ENCODE peak calls at places on chromosome 6, in eight cellular contexts. M, I, T, X, J, U, S and G are unnamed samples. For H3K4me1, the result is how much of the 10 kb centered on the place peaks cover.

GRCh38 chr6:167856999-167857660 is 30.4 kb downstream of the AFDN start:
- DNase-seq in U (peak), X (peak), S (no peak), T (peak), M (peak), J (peak), I (no peak), G (no peak)

GRCh38 chr6:91020741-91021140 is 433.9 kb upstream of the MAP3K7 start:
- DNase-seq in S (no peak), I (no peak), X (no peak), U (no peak), J (no peak), M (no peak), T (no peak), G (no peak)

GRCh38 chr6:2221724-2222274 is 23.6 kb downstream of the GMDS start:
- DNase-seq in U (no peak), X (no peak), T (no peak), I (no peak), M (no peak), J (no peak), S (no peak), G (no peak)

GRCh38 chr6:55495277-55495676 is 83.7 kb downstream of the HMGCLL1 start:
- DNase-seq in T (no peak), M (no peak), S (no peak), X (no peak), I (no peak), J (no peak), U (no peak), G (no peak)

GRCh38 chr6:1286972-1287600 is 24.8 kb upstream of the FOXQ1 start:
- DNase-seq in S (no peak), X (no peak), T (peak), U (no peak), I (peak), J (peak), M (no peak), G (no peak)

GRCh38 chr6:14066782-14067406 is 50.7 kb upstream of the CD83 start:
- DNase-seq in U (peak), I (no peak), T (peak), J (peak), M (no peak), S (peak), X (peak), G (peak)

GRCh38 chr6:164276211-164276610 is 861.7 kb downstream of the QKI start:
- DNase-seq in I (no peak), M (no peak), X (no peak), J (no peak), S (no peak), U (no peak), T (no peak), G (no peak)

GRCh38 chr6:117266948-117267347 is 1.6 kb downstream of the VGLL2 start:
- DNase-seq in M (no peak), S (no peak), X (no peak), T (no peak), I (no peak), U (no peak), J (no peak), G (no peak)

GRCh38 chr6:7389162-7389450 is 436 bp downstream of the CAGE1 start:
- DNase-seq in T (peak), X (no peak), M (no peak), J (peak), U (no peak), I (no peak), S (peak), G (no peak)

GRCh38 chr6:159720708-159721107 is 6.6 kb upstream of the WTAP start:
- DNase-seq in S (no peak), T (peak), I (no peak), X (no peak), J (no peak), U (peak), M (no peak), G (no peak)

GRCh38 chr6:13866291-13866690 is 51.9 kb upstream of the MCUR1 start:
- DNase-seq in U (no peak), J (no peak), X (no peak), T (no peak), S (no peak), I (no peak), M (no peak), G (no peak)

DNA sequence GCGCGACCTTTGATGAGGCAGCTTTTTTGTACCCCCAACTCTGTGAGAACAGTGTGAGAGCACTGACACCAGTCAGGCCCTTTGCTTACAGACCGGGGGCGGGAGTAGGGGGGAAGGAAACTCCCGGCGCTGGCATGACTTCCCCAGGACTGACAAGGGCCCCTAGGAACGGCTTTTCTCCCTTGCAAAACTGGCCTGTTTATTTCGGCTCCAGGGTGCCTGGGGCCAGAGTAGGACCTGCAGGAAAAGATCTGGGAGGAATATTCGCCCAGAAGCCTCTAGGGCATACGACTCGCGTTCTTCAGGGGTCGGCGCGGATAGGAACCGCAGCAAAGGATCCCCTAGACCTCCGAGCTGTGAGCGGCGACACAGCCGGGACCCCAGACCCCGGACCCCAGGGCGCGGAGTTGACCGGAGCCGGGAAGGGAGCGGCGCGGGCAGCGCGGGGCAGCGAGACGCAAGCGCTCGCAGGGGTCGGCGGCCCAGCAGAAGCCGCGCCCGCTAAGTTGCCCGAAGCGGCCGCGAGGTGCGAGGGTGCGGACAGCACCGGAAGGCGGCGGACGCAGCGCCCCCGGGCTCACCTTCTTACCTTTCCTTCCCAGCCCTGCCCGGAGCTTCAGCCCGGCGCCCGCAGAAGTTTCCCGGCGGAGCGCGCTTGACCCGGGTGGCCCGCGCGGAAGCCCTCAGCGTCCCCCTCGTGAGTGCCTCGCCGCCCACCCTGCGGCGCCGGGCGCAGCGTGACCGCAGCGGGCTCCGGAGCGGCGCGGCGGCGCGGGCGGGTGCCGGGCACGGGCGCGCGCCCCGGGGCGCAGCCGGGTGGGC is at the start of gene POPDC3:
- DNase-seq in I (no peak), T (peak), M (no peak), J (peak), X (peak), S (no peak), U (no peak), G (peak)
- TF ChIP-seq CTCF in I (no peak), T (no peak), M (no peak), J (no peak), X (no peak), S (no peak), U (no peak), G (no peak)

DNA sequence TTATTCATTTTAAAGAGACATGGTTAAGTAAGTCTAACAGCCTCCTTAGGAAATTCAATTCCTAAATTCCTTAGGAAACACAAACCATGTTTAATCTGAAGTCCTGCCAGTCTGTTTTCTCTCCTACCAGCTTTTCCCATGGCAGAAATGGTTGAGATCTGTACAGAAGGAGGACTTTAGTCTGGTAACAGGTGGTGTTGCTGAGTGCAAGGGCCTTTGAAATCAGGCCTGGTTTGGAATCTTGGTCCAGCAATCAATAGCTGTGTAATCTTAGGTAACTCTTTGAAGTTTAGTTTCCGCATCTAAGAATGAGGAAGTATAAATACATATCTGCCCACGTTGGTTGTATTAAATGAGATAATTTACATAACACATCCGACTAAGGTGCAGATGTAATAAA is 232.6 kb downstream of the LAMA2 start:
- DNase-seq in M (no peak), T (no peak), S (no peak), X (no peak), J (no peak), U (no peak), I (no peak), G (no peak)
- H3K4me1 ChIP-seq in M (under half), T (under half), S (under half), X (under half), J (under half), U (under half), I (under half), G (half or more)

GRCh38 chr6:37127961-37128862 is 41.7 kb upstream of the PIM1 start:
- DNase-seq in S (no peak), U (peak), X (no peak), I (no peak), M (no peak), J (peak), T (peak), G (no peak)
- TF ChIP-seq CTCF in S (no peak), U (peak), X (no peak), I (no peak), M (no peak), J (no peak), T (no peak), G (no peak)

GRCh38 chr6:148470606-148471299 is 128.1 kb downstream of the SASH1 start:
- DNase-seq in S (no peak), J (peak), U (no peak), T (no peak), M (no peak), X (no peak), I (no peak), G (no peak)

GRCh38 chr6:148466158-148466557 is 123.5 kb downstream of the SASH1 start:
- DNase-seq in S (no peak), X (no peak), U (no peak), M (no peak), I (no peak), J (no peak), T (no peak), G (no peak)

GRCh38 chr6:148465654-148466053 is 123.0 kb downstream of the SASH1 start:
- DNase-seq in U (no peak), S (no peak), M (no peak), X (no peak), I (no peak), T (no peak), J (no peak), G (no peak)

GRCh38 chr6:148470141-148470540 is 127.5 kb downstream of the SASH1 start:
- DNase-seq in S (no peak), X (no peak), T (no peak), J (no peak), U (no peak), I (no peak), M (no peak), G (no peak)

GRCh38 chr6:148467926-148468325 is 125.3 kb downstream of the SASH1 start:
- DNase-seq in M (no peak), S (no peak), I (no peak), T (no peak), U (no peak), X (no peak), J (no peak), G (no peak)
- H3K4me1 ChIP-seq in M (under half), S (under half), I (under half), T (under half), U (under half), X (under half), J (under half), G (half or more)

GRCh38 chr6:146965110-146965689 is 239.0 kb upstream of the STXBP5 start:
- DNase-seq in T (no peak), I (no peak), X (no peak), M (no peak), J (no peak), U (no peak), S (no peak), G (no peak)
- TF ChIP-seq CTCF in T (no peak), I (no peak), X (no peak), M (no peak), J (no peak), U (no peak), S (no peak), G (no peak)